ENCODE peak calls at places on chromosomes 7 and 10, in eight cellular contexts. H, B, K, F, G, L, N and A are unnamed samples.

GRCh38 chr10:17216217-17216900 is 11.7 kb upstream of the VIM start:
- DNase-seq in H (no peak), B (peak), K (peak), F (peak), G (no peak), L (peak), N (no peak), A (peak)

GRCh38 chr7:138164804-138165203 is 88.5 kb downstream of the AKR1D1 start:
- DNase-seq in H (no peak), B (no peak), K (no peak), F (no peak), G (no peak), L (no peak), N (no peak), A (no peak)

GRCh38 chr7:7294914-7295313 is 112.6 kb downstream of the C1GALT1 start:
- DNase-seq in H (no peak), B (no peak), K (no peak), F (no peak), G (no peak), L (no peak), N (no peak), A (no peak)

GRCh38 chr7:6398943-6399342 is 48.8 kb downstream of the DAGLB start:
- DNase-seq in H (no peak), B (peak), K (no peak), F (no peak), G (no peak), L (peak), N (no peak), A (no peak)

GRCh38 chr10:97821308-97822038 is 28.2 kb upstream of the GOLGA7B start:
- DNase-seq in H (no peak), B (no peak), K (no peak), F (no peak), G (peak), L (no peak), N (no peak), A (no peak)

GRCh38 chr10:61904711-61905445 is 3.4 kb downstream of the ARID5B start:
- DNase-seq in H (no peak), B (peak), K (peak), F (peak), G (peak), L (peak), N (no peak), A (peak)

GRCh38 chr7:44738031-44738730 is 10.5 kb upstream of the ZMIZ2 start:
- DNase-seq in H (no peak), B (no peak), K (no peak), F (no peak), G (no peak), L (no peak), N (no peak), A (no peak)

GRCh38 chr10:122461367-122461728 is at the start of gene HTRA1:
- DNase-seq in H (peak), B (peak), K (no peak), F (no peak), G (peak), L (peak), N (no peak), A (peak)

GRCh38 chr10:28633750-28634149 is 43.6 kb upstream of the BAMBI start:
- DNase-seq in H (no peak), B (no peak), K (no peak), F (no peak), G (no peak), L (peak), N (no peak), A (peak)

GRCh38 chr10:103804866-103805265 is 50.5 kb downstream of the SH3PXD2A start:
- DNase-seq in H (peak), B (no peak), K (no peak), F (no peak), G (peak), L (no peak), N (no peak), A (no peak)

GRCh38 chr7:8290645-8291308 is 28.8 kb upstream of the ICA1 start:
- DNase-seq in H (no peak), B (no peak), K (no peak), F (peak), G (no peak), L (peak), N (no peak), A (peak)

GRCh38 chr10:42939237-42939636 is 137.6 kb upstream of the RET start:
- DNase-seq in H (no peak), B (no peak), K (no peak), F (no peak), G (no peak), L (no peak), N (peak), A (no peak)

GRCh38 chr10:124138195-124138882 is 44.9 kb upstream of the CHST15 start:
- DNase-seq in H (no peak), B (peak), K (no peak), F (no peak), G (no peak), L (peak), N (no peak), A (no peak)

GRCh38 chr7:31811650-31812461 is 124.8 kb downstream of the PPP1R17 start:
- DNase-seq in H (no peak), B (peak), K (peak), F (no peak), G (no peak), L (peak), N (no peak), A (peak)

GRCh38 chr7:108528183-108528712 is 2.3 kb upstream of the PNPLA8 start:
- DNase-seq in H (no peak), B (no peak), K (no peak), F (peak), G (no peak), L (no peak), N (no peak), A (peak)
- H2AFZ ChIP-seq in H (peak), B (no peak), K (no peak), F (peak), G (no peak), L (no peak), N (no peak), A (peak)

GRCh38 chr10:21352886-21353285 is 172.6 kb downstream of the SKIDA1 start:
- DNase-seq in H (no peak), B (no peak), K (peak), F (no peak), G (no peak), L (no peak), N (no peak), A (no peak)

GRCh38 chr10:21359202-21359601 is 166.3 kb downstream of the SKIDA1 start:
- DNase-seq in H (no peak), B (no peak), K (no peak), F (no peak), G (no peak), L (no peak), N (no peak), A (no peak)

GRCh38 chr10:21349912-21350286 is 175.6 kb downstream of the SKIDA1 start:
- DNase-seq in H (no peak), B (no peak), K (no peak), F (no peak), G (no peak), L (no peak), N (no peak), A (no peak)

GRCh38 chr10:21355591-21356011 is 169.9 kb downstream of the SKIDA1 start:
- DNase-seq in H (no peak), B (peak), K (no peak), F (peak), G (no peak), L (peak), N (no peak), A (peak)
- H2AFZ ChIP-seq in H (no peak), B (peak), K (no peak), F (no peak), G (no peak), L (no peak), N (peak), A (peak)

DNA sequence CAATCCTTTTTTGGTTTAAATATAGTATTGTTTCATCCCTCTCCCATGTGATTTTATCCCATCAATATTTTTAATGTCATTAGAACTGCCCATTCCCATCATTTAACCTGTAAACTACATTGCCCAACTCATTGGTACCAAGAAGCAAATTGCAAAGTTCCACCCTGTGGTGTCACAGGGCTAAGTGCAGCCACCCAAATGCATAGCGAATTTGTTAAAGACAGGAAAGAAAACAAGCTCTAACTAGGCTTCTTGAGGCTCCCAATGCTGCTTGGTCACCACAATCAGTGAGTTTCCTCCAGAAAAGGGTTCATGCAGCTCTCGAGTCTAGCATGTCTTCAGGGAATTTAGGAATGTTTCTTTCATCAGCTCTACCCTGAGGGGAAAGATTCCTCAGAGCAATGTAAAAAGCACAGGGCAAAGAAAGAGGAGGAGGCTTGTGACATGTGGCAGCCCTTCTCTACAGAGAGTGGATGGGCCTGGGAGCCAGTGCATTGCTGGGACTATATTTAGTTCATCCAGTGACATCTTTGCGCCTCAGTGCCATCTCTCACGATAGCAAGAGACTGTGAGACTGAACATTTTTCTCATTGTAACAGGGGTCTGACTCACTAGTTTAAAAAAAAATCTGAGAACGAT is 58.1 kb downstream of the CAV1 start:
- DNase-seq in H (no peak), B (peak), K (no peak), F (no peak), G (no peak), L (peak), N (no peak), A (no peak)
- H2AFZ ChIP-seq in H (peak), B (peak), K (peak), F (no peak), G (peak), L (peak), N (peak), A (no peak)

GRCh38 chr7:152481082-152481481 is 45.3 kb upstream of the KMT2C start:
- DNase-seq in H (no peak), B (no peak), K (no peak), F (no peak), G (no peak), L (no peak), N (no peak), A (no peak)
- H2AFZ ChIP-seq in H (no peak), B (no peak), K (no peak), F (no peak), G (no peak), L (no peak), N (no peak), A (no peak)

DNA sequence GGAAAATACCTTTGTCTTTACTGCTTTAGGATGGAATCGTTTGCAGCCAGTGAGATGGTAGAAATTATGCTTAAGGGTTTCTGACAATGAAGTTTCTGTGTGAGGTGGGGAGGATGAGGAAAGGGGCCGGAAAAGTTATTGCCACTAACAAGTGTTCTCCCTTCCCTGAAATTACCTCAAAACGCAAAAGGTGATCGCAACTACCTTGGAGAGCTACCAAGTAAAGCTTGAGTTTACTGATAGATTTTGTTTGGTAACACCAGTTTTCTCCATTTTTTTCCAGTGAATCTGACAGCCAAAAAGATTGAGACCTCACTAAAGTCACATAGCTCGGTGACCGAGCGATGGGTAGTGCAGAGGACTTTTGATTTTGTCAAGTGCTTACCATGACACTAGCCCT is 1.5 kb downstream of the SUV39H2 start:
- DNase-seq in H (no peak), B (peak), K (no peak), F (no peak), G (no peak), L (peak), N (no peak), A (peak)
- H2AFZ ChIP-seq in H (no peak), B (peak), K (no peak), F (peak), G (no peak), L (no peak), N (no peak), A (no peak)

GRCh38 chr7:28571405-28571804 is 159.1 kb downstream of the CREB5 start:
- DNase-seq in H (no peak), B (no peak), K (no peak), F (no peak), G (no peak), L (no peak), N (no peak), A (no peak)

GRCh38 chr7:28573059-28573553 is 160.8 kb downstream of the CREB5 start:
- DNase-seq in H (no peak), B (peak), K (no peak), F (peak), G (no peak), L (peak), N (no peak), A (peak)

GRCh38 chr7:28570970-28571288 is 158.6 kb downstream of the CREB5 start:
- DNase-seq in H (no peak), B (peak), K (no peak), F (peak), G (no peak), L (peak), N (no peak), A (peak)

GRCh38 chr7:28573751-28574295 is 161.5 kb downstream of the CREB5 start:
- DNase-seq in H (no peak), B (peak), K (no peak), F (peak), G (no peak), L (peak), N (no peak), A (peak)

DNA sequence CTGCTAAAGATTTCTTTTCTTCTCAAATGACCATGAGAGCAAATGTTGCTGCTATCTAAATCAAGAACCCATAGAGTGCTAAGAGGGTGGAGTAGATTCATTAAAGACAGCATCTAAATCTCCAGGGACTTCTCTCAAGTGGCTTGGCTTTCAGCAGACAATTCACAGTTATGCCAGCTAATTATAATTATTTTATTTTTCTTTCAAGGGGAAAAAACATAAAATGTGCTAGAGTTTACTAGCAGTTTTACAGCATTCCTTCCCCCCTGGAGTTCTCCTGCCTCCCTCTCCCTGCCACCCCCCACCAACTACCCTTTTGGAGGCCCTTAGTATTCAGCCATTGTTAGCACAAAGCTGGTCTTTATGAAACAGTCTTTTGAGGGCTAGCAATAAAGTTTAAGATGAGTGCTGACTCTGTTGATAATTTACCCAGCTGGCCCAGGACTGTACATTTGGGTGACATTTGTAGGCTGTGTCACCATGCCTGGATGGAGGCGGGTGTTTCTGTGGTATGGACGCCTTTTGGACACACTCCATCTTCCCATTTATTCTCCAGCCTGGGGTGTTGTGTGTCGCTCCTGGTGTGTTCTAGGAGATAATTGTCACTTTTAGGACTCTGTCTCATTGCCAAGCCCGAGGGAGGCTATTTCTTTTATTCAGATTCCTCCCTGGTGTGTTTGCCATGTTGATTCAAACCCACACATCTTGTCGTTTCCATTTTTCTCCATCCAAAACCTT is 160.2 kb downstream of the CREB5 start:
- DNase-seq in H (no peak), B (no peak), K (no peak), F (no peak), G (peak), L (no peak), N (no peak), A (peak)
- H2AFZ ChIP-seq in H (no peak), B (no peak), K (no peak), F (no peak), G (no peak), L (no peak), N (no peak), A (no peak)

GRCh38 chr7:151728286-151728660 is 148.6 kb downstream of the PRKAG2 start:
- DNase-seq in H (no peak), B (no peak), K (no peak), F (no peak), G (no peak), L (no peak), N (no peak), A (no peak)
- H2AFZ ChIP-seq in H (no peak), B (peak), K (no peak), F (no peak), G (no peak), L (no peak), N (no peak), A (peak)

GRCh38 chr7:26328498-26329390 is 37.1 kb downstream of the SNX10 start:
- DNase-seq in H (no peak), B (no peak), K (no peak), F (no peak), G (no peak), L (no peak), N (no peak), A (no peak)

GRCh38 chr7:26332698-26333097 is 41.0 kb downstream of the SNX10 start:
- DNase-seq in H (no peak), B (no peak), K (no peak), F (no peak), G (no peak), L (no peak), N (no peak), A (no peak)

GRCh38 chr7:26331789-26332188 is 40.1 kb downstream of the SNX10 start:
- DNase-seq in H (no peak), B (no peak), K (no peak), F (no peak), G (no peak), L (no peak), N (no peak), A (no peak)

GRCh38 chr7:26326211-26326610 is 34.5 kb downstream of the SNX10 start:
- DNase-seq in H (no peak), B (no peak), K (no peak), F (no peak), G (no peak), L (no peak), N (no peak), A (peak)

GRCh38 chr7:26329520-26330269 is 38.0 kb downstream of the SNX10 start:
- DNase-seq in H (no peak), B (no peak), K (no peak), F (no peak), G (no peak), L (no peak), N (no peak), A (no peak)
- H2AFZ ChIP-seq in H (no peak), B (no peak), K (peak), F (no peak), G (no peak), L (no peak), N (no peak), A (no peak)